ENCODE peak calls at places on chromosomes 13 and 19, in eight cellular contexts. E, U, F, S, M, T, I and W are unnamed samples.

GRCh38 chr13:90232291-90232690 is 1115.2 kb upstream of the MIR17HG start:
- DNase-seq in S (no peak), U (no peak), E (no peak), T (no peak), M (no peak), I (no peak), F (no peak), W (no peak)

GRCh38 chr19:277581-278165 is 13.5 kb downstream of the PLPP2 start:
- DNase-seq in M (no peak), U (peak; percentile 34), T (peak; percentile 29), S (no peak), E (no peak), F (no peak), I (no peak), W (no peak)

GRCh38 chr13:62280590-62280989 is 864.9 kb upstream of the PCDH20 start:
- DNase-seq in S (no peak), U (no peak), M (no peak), T (no peak), F (peak; percentile 33), I (no peak), E (no peak), W (no peak)

GRCh38 chr13:72839831-72840426 is 58.0 kb downstream of the PIBF1 start:
- DNase-seq in U (peak; percentile 72), S (peak; percentile 10), I (peak; percentile 2), T (peak; percentile 26), E (peak; percentile 5), M (no peak), F (peak; percentile 8), W (peak; percentile 86)

GRCh38 chr13:78045916-78046315 is 127.3 kb upstream of the EDNRB start:
- DNase-seq in M (no peak), U (no peak), S (no peak), F (no peak), E (no peak), I (no peak), T (no peak), W (no peak)

GRCh38 chr19:5785423-5785822 is 877 bp upstream of the PRR22 start:
- DNase-seq in M (no peak), E (no peak), I (no peak), T (no peak), U (no peak), S (no peak), F (no peak), W (no peak)

GRCh38 chr13:39577833-39578232 is 25.2 kb downstream of the LHFPL6 start:
- DNase-seq in T (no peak), S (no peak), E (no peak), F (no peak), U (no peak), I (no peak), M (no peak), W (no peak)

GRCh38 chr13:112873851-112874750 is 94.9 kb upstream of the MCF2L start:
- DNase-seq in F (peak; percentile 73), S (no peak), M (peak; percentile 45), T (peak; percentile 39), U (peak; percentile 92), I (peak; percentile 20), E (no peak), W (peak; percentile 64)

GRCh38 chr13:29589967-29590366 is 5.5 kb downstream of the SLC7A1 start:
- DNase-seq in M (no peak), F (no peak), S (no peak), E (no peak), U (no peak), I (no peak), T (no peak), W (no peak)

GRCh38 chr19:13461536-13461935 is 44.7 kb downstream of the CACNA1A start:
- DNase-seq in M (no peak), S (no peak), U (no peak), E (no peak), F (no peak), T (no peak), I (no peak), W (no peak)